ENCODE peak calls at places on chromosome 7, in ten cellular contexts. M is neural crest cell; N is T47D; F is stimulated activated CD4-positive, alpha-beta T cell treated with anti-CD3 and anti-CD28 coated beads, Interleukin-12 subunit alpha, Interleukin-12 subunit beta, amount 100 ng/mL, for 4 hours; V is NCI-H1105; W is putamen; Y is ELR; K is GF-D8; J is dorsolateral prefrontal cortex; D is kidney. B is an unnamed sample.

GRCh38 chr7:54541941-54542618 is at the start of gene VSTM2A:
- DNase-seq in J (peak), W (peak), D (no peak), N (peak), K (no peak), V (peak), Y (no peak), F (no peak), M (peak), B (no peak)

GRCh38 chr7:112160130-112160770 is 45.9 kb downstream of the DOCK4 start:
- DNase-seq in V (no peak), Y (peak), M (no peak), K (no peak), N (no peak), J (no peak), F (no peak), D (peak), W (no peak), B (no peak)

GRCh38 chr7:103870664-103871063 is 118.8 kb downstream of the RELN start:
- DNase-seq in D (no peak), K (no peak), Y (no peak), N (no peak), W (no peak), M (no peak), F (no peak), J (no peak), V (no peak), B (no peak)

GRCh38 chr7:87220026-87220733 is 648 bp upstream of the TMEM243 start:
- DNase-seq in W (peak), Y (peak), N (peak), K (no peak), V (peak), M (peak), J (peak), D (peak), F (peak), B (peak)

GRCh38 chr7:131957338-131958025 is 401.1 kb upstream of the PODXL start:
- DNase-seq in V (no peak), J (peak), Y (peak), W (peak), F (no peak), K (no peak), N (no peak), M (no peak), D (no peak), B (no peak)

GRCh38 chr7:123846217-123846891 is 1.4 kb downstream of the HYAL4 start:
- DNase-seq in D (no peak), K (no peak), V (peak), J (no peak), Y (no peak), M (no peak), F (no peak), W (no peak), N (no peak), B (no peak)

GRCh38 chr7:151386301-151387160 is 23.3 kb downstream of the WDR86 start:
- DNase-seq in K (no peak), D (peak), J (peak), N (peak), W (no peak), Y (no peak), M (no peak), F (no peak), V (no peak), B (peak)

GRCh38 chr7:115851291-115851690 is 179.3 kb downstream of the TFEC start:
- DNase-seq in N (no peak), W (no peak), Y (peak), D (no peak), K (no peak), F (no peak), M (no peak), V (peak), J (no peak), B (no peak)